ENCODE peak calls at places on chromosomes 1 and 21, in six cellular contexts. H is COR-L47; W is AG04450; F is germinal center; X is Daoy; N is activated T-helper 1 cell treated with anti-CD3 and anti-CD28 coated beads, Interleukin-12 subunit alpha, Interleukin-12 subunit beta, Interleukin-2, Interleukin-4 antibody, amounts not matched to agents 30 ng/mL and 10 ng/mL and 1 ng/mL, durations not matched to agents 14 hours and 24 hours and 36 hours. D is an unnamed sample.
A peak's percentile ranks its signal among the peaks of the same experiment; 100 is the strongest.

GRCh38 chr21:44971672-44971995 is 31.8 kb downstream of the SLX9 start:
- DNase-seq in W (no peak), N (no peak), F (no peak), X (no peak), H (no peak), D (no peak)

GRCh38 chr1:113617438-113618141 is 141.7 kb downstream of the PHTF1 start:
- DNase-seq in N (no peak), W (no peak), F (no peak), H (no peak), X (peak; percentile 35), D (no peak)

GRCh38 chr1:90501281-90501680 is 215.8 kb downstream of the BARHL2 start:
- DNase-seq in F (no peak), X (no peak), W (no peak), H (no peak), N (no peak), D (no peak)

GRCh38 chr1:245537992-245538391 is 383.2 kb downstream of the KIF26B start:
- DNase-seq in F (no peak), H (no peak), N (no peak), X (peak; percentile 12), W (no peak), D (no peak)

GRCh38 chr1:225450491-225451191 is 22.8 kb upstream of the LBR start:
- DNase-seq in W (no peak), F (no peak), X (no peak), H (no peak), N (no peak), D (no peak)

GRCh38 chr1:164602480-164603093 is 43.6 kb downstream of the PBX1 start:
- DNase-seq in H (peak; percentile 15), N (no peak), X (peak; percentile 75), W (no peak), F (no peak), D (no peak)

GRCh38 chr1:930633-931138 is 7.0 kb downstream of the SAMD11 start:
- DNase-seq in F (no peak), H (no peak), N (no peak), X (no peak), W (no peak), D (no peak)

GRCh38 chr1:221089273-221089672 is 210.0 kb downstream of the HLX start:
- DNase-seq in W (no peak), H (no peak), N (no peak), X (no peak), F (no peak), D (no peak)

GRCh38 chr1:160997323-160998038 is 23.5 kb downstream of the F11R start:
- DNase-seq in X (peak; percentile 62), F (peak; percentile 44), N (peak; percentile 41), H (peak; percentile 21), W (no peak), D (peak; percentile 36)

GRCh38 chr1:172429324-172430127 is 9.0 kb downstream of the C1orf105 start:
- DNase-seq in N (no peak), W (no peak), X (peak; percentile 63), H (peak; percentile 45), F (peak; percentile 46), D (no peak)

GRCh38 chr1:20846461-20847374 is 59.6 kb upstream of the HP1BP3 start:
- DNase-seq in X (no peak), H (no peak), F (no peak), N (no peak), W (no peak), D (no peak)

GRCh38 chr1:25619101-25619890 is 2.7 kb downstream of the MAN1C1 start:
- DNase-seq in W (no peak), N (no peak), H (peak; percentile 62), F (peak; percentile 40), X (peak; percentile 43), D (peak; percentile 81)

GRCh38 chr1:24892188-24893153 is 37.6 kb downstream of the RUNX3 start:
- DNase-seq in W (no peak), N (no peak), X (no peak), H (no peak), F (no peak), D (no peak)

GRCh38 chr1:150321826-150322166 is 463 bp downstream of the PRPF3 start:
- DNase-seq in F (no peak), W (no peak), H (no peak), N (no peak), X (no peak), D (no peak)

GRCh38 chr1:164673584-164674214 is 114.7 kb downstream of the PBX1 start:
- DNase-seq in W (no peak), N (no peak), X (peak; percentile 25), F (peak; percentile 10), H (no peak), D (peak; percentile 13)

GRCh38 chr1:246309247-246309884 is 197.7 kb downstream of the SMYD3 start:
- DNase-seq in F (no peak), N (no peak), W (no peak), H (no peak), X (no peak), D (no peak)

GRCh38 chr1:43354936-43355335 is 3.8 kb upstream of the CDC20 start:
- DNase-seq in X (no peak), H (no peak), N (no peak), F (no peak), W (no peak), D (no peak)

GRCh38 chr21:44996501-44996921 is 56.7 kb downstream of the SLX9 start:
- DNase-seq in N (no peak), F (no peak), W (no peak), X (no peak), H (no peak), D (no peak)

GRCh38 chr1:90434460-90434859 is 282.6 kb downstream of the BARHL2 start:
- DNase-seq in W (no peak), N (no peak), X (no peak), F (no peak), H (no peak), D (no peak)

GRCh38 chr1:76868154-76868882 is 1.0 kb downstream of the ST6GALNAC5 start:
- DNase-seq in X (peak; percentile 71), F (peak; percentile 25), H (peak; percentile 37), N (no peak), W (no peak), D (peak; percentile 58)

GRCh38 chr1:185170291-185170848 is 13.4 kb downstream of the SWT1 start:
- DNase-seq in H (peak; percentile 76), F (peak; percentile 53), N (peak; percentile 26), X (peak; percentile 52), W (peak; percentile 23), D (peak; percentile 43)

GRCh38 chr1:9271268-9271667 is 21.4 kb upstream of the SPSB1 start:
- DNase-seq in X (no peak), W (no peak), N (no peak), F (no peak), H (no peak), D (no peak)

GRCh38 chr1:221555689-221556433 is 186.0 kb downstream of the DUSP10 start:
- DNase-seq in F (no peak), H (no peak), W (no peak), X (no peak), N (no peak), D (no peak)

GRCh38 chr1:74508449-74508848 is 4.0 kb downstream of the LRRC53 start:
- DNase-seq in W (no peak), H (no peak), N (no peak), X (no peak), F (no peak), D (no peak)

GRCh38 chr1:41580021-41580420 is 95.5 kb upstream of the EDN2 start:
- DNase-seq in X (no peak), N (no peak), F (no peak), H (no peak), W (no peak), D (no peak)

GRCh38 chr1:181490740-181491712 is 7.7 kb downstream of the CACNA1E start:
- DNase-seq in N (no peak), F (no peak), W (no peak), X (no peak), H (no peak), D (no peak)

GRCh38 chr1:7299994-7300393 is 471.1 kb upstream of the VAMP3 start:
- DNase-seq in F (no peak), X (peak; percentile 87), W (peak; percentile 75), N (no peak), H (no peak), D (no peak)

GRCh38 chr1:26922201-26922729 is 722 bp downstream of the NUDC start:
- DNase-seq in W (no peak), X (no peak), H (no peak), F (no peak), N (no peak), D (no peak)

GRCh38 chr1:85463666-85464496 is 1.1 kb downstream of the DDAH1 start:
- DNase-seq in F (peak; percentile 11), W (no peak), N (no peak), X (peak; percentile 43), H (no peak), D (no peak)

GRCh38 chr1:121522061-121522759 is 337.4 kb downstream of the SRGAP2C start:
- DNase-seq in F (no peak), W (no peak), H (peak; percentile 44), X (no peak), N (no peak), D (no peak)

GRCh38 chr1:68448365-68448764 is 1.4 kb downstream of the RPE65 start:
- DNase-seq in H (no peak), F (no peak), W (no peak), X (no peak), N (no peak), D (no peak)

GRCh38 chr1:47371016-47371517 is 37.5 kb downstream of the CMPK1 start:
- DNase-seq in F (no peak), X (no peak), H (no peak), W (no peak), N (no peak), D (no peak)